ENCODE peak calls at places on chromosome 7, in five cellular contexts. One of them, this sample, is unnamed.

GRCh38 chr7:155804431-155804831 is 7.8 kb downstream of the SHH start:
- DNase-seq in IMR-90: no peak
- DNase-seq in fibroblast of lung: no peak
- DNase-seq in tibial artery: no peak
- DNase-seq in AG04450: no peak
- DNase-seq in this sample: no peak

GRCh38 chr7:19009241-19009935 is 108.0 kb downstream of the TWIST1 start:
- DNase-seq in IMR-90: peak
- DNase-seq in AG04450: no peak
- DNase-seq in fibroblast of lung: peak
- DNase-seq in tibial artery: no peak
- DNase-seq in this sample: no peak

GRCh38 chr7:22430457-22430856 is 69.5 kb downstream of the STEAP1B start:
- DNase-seq in tibial artery: no peak
- DNase-seq in fibroblast of lung: peak
- DNase-seq in AG04450: peak
- DNase-seq in IMR-90: peak
- DNase-seq in this sample: no peak

GRCh38 chr7:41880107-41880506 is 177.2 kb upstream of the INHBA start:
- DNase-seq in tibial artery: no peak
- DNase-seq in IMR-90: peak
- DNase-seq in AG04450: no peak
- DNase-seq in fibroblast of lung: peak
- DNase-seq in this sample: no peak

GRCh38 chr7:41567350-41568114 is 135.4 kb downstream of the INHBA start:
- DNase-seq in tibial artery: no peak
- DNase-seq in AG04450: peak
- DNase-seq in IMR-90: peak
- DNase-seq in fibroblast of lung: peak
- DNase-seq in this sample: no peak

GRCh38 chr7:94444808-94445207 is 50.1 kb downstream of the COL1A2 start:
- DNase-seq in tibial artery: no peak
- DNase-seq in IMR-90: no peak
- DNase-seq in AG04450: no peak
- DNase-seq in fibroblast of lung: no peak
- DNase-seq in this sample: no peak

GRCh38 chr7:112272921-112273561 is 66.5 kb downstream of the ZNF277 start:
- DNase-seq in fibroblast of lung: no peak
- DNase-seq in IMR-90: no peak
- DNase-seq in AG04450: no peak
- DNase-seq in tibial artery: no peak
- DNase-seq in this sample: no peak

GRCh38 chr7:140674899-140675701 is 2.4 kb downstream of the ADCK2 start:
- DNase-seq in tibial artery: peak
- DNase-seq in fibroblast of lung: peak
- DNase-seq in AG04450: no peak
- DNase-seq in IMR-90: peak
- DNase-seq in this sample: peak

GRCh38 chr7:16420649-16421332 is 547 bp downstream of the CRPPA start:
- DNase-seq in AG04450: peak
- DNase-seq in IMR-90: peak
- DNase-seq in fibroblast of lung: peak
- DNase-seq in tibial artery: peak
- DNase-seq in this sample: peak

GRCh38 chr7:128915841-128916642 is 5.5 kb upstream of the KCP start:
- DNase-seq in AG04450: no peak
- DNase-seq in IMR-90: no peak
- DNase-seq in fibroblast of lung: no peak
- DNase-seq in tibial artery: peak
- DNase-seq in this sample: no peak

GRCh38 chr7:30282735-30283134 is 1.7 kb upstream of the ZNRF2 start:
- DNase-seq in tibial artery: no peak
- DNase-seq in IMR-90: no peak
- DNase-seq in AG04450: no peak
- DNase-seq in fibroblast of lung: no peak
- DNase-seq in this sample: no peak

GRCh38 chr7:69276011-69276729 is 322.1 kb upstream of the AUTS2 start:
- DNase-seq in tibial artery: no peak
- DNase-seq in fibroblast of lung: peak
- DNase-seq in AG04450: no peak
- DNase-seq in IMR-90: no peak
- DNase-seq in this sample: no peak

GRCh38 chr7:157501576-157501975 is 164.8 kb downstream of the DNAJB6 start:
- DNase-seq in AG04450: no peak
- DNase-seq in tibial artery: no peak
- DNase-seq in fibroblast of lung: no peak
- DNase-seq in IMR-90: no peak
- DNase-seq in this sample: no peak

GRCh38 chr7:16431646-16432424 is 10.5 kb upstream of the CRPPA start:
- DNase-seq in IMR-90: no peak
- DNase-seq in AG04450: no peak
- DNase-seq in tibial artery: no peak
- DNase-seq in fibroblast of lung: no peak
- DNase-seq in this sample: peak

GRCh38 chr7:104862719-104863118 is 151.3 kb upstream of the KMT2E start:
- DNase-seq in IMR-90: no peak
- DNase-seq in tibial artery: no peak
- DNase-seq in fibroblast of lung: no peak
- DNase-seq in AG04450: no peak
- DNase-seq in this sample: no peak

GRCh38 chr7:54559401-54559800 is 17.2 kb downstream of the VSTM2A start:
- DNase-seq in IMR-90: no peak
- DNase-seq in tibial artery: no peak
- DNase-seq in fibroblast of lung: no peak
- DNase-seq in AG04450: no peak
- DNase-seq in this sample: no peak

GRCh38 chr7:112071856-112072255 is 134.3 kb downstream of the DOCK4 start:
- DNase-seq in IMR-90: peak
- DNase-seq in tibial artery: no peak
- DNase-seq in fibroblast of lung: no peak
- DNase-seq in AG04450: no peak
- DNase-seq in this sample: no peak

GRCh38 chr7:954330-955238 is at the start of gene ADAP1:
- DNase-seq in IMR-90: peak
- DNase-seq in fibroblast of lung: peak
- DNase-seq in AG04450: no peak
- DNase-seq in tibial artery: peak
- DNase-seq in this sample: no peak

GRCh38 chr7:105209870-105210269 is 178.9 kb downstream of the SRPK2 start:
- DNase-seq in AG04450: no peak
- DNase-seq in IMR-90: peak
- DNase-seq in fibroblast of lung: no peak
- DNase-seq in tibial artery: no peak
- DNase-seq in this sample: no peak

GRCh38 chr7:148481147-148481526 is 109.4 kb upstream of the C7orf33 start:
- DNase-seq in fibroblast of lung: no peak
- DNase-seq in AG04450: no peak
- DNase-seq in tibial artery: no peak
- DNase-seq in IMR-90: no peak
- DNase-seq in this sample: no peak

GRCh38 chr7:151631149-151631967 is 111.7 kb upstream of the RHEB start:
- DNase-seq in AG04450: no peak
- DNase-seq in tibial artery: no peak
- DNase-seq in fibroblast of lung: peak
- DNase-seq in IMR-90: no peak
- DNase-seq in this sample: no peak

DNA sequence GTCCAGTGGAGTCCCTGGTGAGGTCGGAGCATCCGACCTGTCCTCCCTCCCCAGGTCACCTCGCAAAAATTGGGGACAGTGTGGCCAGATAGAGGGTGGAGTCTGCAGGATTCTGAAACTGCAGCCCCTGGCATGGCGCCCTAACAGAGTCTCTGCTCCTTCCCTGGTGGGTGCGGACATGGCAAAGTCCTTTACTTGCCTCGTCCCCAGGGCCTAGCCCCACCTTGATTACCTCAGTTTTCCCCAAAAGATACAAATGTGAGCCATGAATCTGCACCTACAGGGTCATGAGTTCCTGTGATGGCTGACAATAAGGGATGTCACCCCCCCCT is 47.7 kb downstream of the NPVF start:
- DNase-seq in tibial artery: no peak
- DNase-seq in fibroblast of lung: no peak
- DNase-seq in AG04450: no peak
- DNase-seq in IMR-90: no peak
- DNase-seq in this sample: no peak
- H3K27ac ChIP-seq in tibial artery: peak
- H3K27ac ChIP-seq in fibroblast of lung: no peak
- H3K27ac ChIP-seq in AG04450: no peak
- H3K27ac ChIP-seq in IMR-90: peak
- H3K27ac ChIP-seq in this sample: peak

DNA sequence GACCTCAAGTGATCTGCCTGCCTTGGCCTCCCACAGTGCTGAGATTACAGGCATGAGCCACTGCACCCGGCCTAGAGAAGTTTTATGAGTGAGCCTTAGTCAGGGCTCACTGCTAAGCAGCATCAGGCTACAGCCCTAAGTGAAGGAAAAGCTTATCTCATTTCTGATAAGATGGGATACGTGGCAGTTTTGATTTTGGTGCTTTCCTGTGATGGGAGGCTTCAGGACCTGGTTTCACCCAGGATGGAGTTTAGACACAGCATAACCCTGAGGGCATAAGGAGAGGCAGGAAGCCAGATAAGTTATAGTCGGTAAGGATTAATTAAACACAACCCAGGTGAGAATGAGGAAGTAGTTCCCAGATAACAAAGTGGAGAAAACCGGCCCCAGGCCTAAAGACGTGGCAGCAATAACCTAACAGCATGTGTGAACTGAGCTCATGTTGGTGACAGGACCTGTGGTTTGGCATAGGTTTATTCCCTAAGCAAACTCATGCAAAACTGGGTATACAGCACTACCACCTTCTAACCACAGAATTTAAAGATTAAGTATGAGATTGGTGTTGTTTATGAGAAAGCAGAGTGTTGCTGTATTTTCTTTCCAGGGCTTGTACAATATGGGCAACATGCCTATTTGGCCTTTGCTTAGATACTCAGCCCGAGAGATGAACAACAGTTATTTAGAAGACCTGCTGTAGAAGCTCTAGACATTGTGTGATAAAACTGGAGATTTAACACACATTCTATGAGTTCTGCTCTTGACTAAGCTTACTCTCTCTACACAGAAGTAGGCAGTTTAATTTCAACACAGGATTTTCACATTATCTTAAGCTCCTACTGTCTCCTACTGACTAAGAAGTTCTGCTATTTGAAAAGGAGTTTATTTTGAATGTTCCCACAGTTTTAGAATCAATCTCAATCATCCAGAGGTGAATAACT is 119.4 kb downstream of the COL28A1 start:
- DNase-seq in AG04450: no peak
- DNase-seq in tibial artery: no peak
- DNase-seq in IMR-90: peak
- DNase-seq in fibroblast of lung: peak
- DNase-seq in this sample: no peak
- H3K27ac ChIP-seq in AG04450: no peak
- H3K27ac ChIP-seq in tibial artery: no peak
- H3K27ac ChIP-seq in IMR-90: no peak
- H3K27ac ChIP-seq in fibroblast of lung: no peak
- H3K27ac ChIP-seq in this sample: no peak

GRCh38 chr7:74343281-74344127 is 54.3 kb downstream of the CLIP2 start:
- DNase-seq in tibial artery: no peak
- DNase-seq in fibroblast of lung: peak
- DNase-seq in AG04450: no peak
- DNase-seq in IMR-90: peak
- DNase-seq in this sample: no peak

GRCh38 chr7:74349621-74350020 is 60.4 kb downstream of the CLIP2 start:
- DNase-seq in fibroblast of lung: no peak
- DNase-seq in IMR-90: no peak
- DNase-seq in AG04450: no peak
- DNase-seq in tibial artery: no peak
- DNase-seq in this sample: no peak

GRCh38 chr7:74344786-74345185 is 55.6 kb downstream of the CLIP2 start:
- DNase-seq in fibroblast of lung: no peak
- DNase-seq in tibial artery: no peak
- DNase-seq in AG04450: no peak
- DNase-seq in IMR-90: no peak
- DNase-seq in this sample: no peak

GRCh38 chr7:74345970-74346369 is 56.8 kb downstream of the CLIP2 start:
- DNase-seq in fibroblast of lung: no peak
- DNase-seq in AG04450: no peak
- DNase-seq in tibial artery: no peak
- DNase-seq in IMR-90: no peak
- DNase-seq in this sample: no peak

DNA sequence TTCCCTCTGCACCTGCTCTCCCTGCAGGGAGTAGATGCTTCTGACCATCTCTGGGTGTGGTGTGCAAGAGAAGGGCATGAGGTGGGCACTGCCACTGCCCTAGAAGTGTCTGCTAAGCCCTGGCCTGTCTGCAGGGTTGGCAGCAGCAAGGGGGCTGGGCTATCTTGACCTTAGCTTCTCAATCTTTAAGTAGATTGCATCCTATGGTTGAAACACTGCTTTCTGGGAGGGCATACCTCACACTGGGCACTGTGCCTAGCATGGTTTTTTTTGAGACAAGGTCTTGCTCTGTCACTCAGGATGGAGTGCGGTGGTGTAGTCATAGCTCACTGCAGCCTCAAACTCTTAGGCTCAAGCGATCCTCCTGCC is 54.9 kb downstream of the CLIP2 start:
- DNase-seq in IMR-90: peak
- DNase-seq in fibroblast of lung: peak
- DNase-seq in AG04450: no peak
- DNase-seq in tibial artery: no peak
- DNase-seq in this sample: no peak
- H3K27ac ChIP-seq in IMR-90: no peak
- H3K27ac ChIP-seq in fibroblast of lung: no peak
- H3K27ac ChIP-seq in AG04450: no peak
- H3K27ac ChIP-seq in tibial artery: no peak
- H3K27ac ChIP-seq in this sample: peak

GRCh38 chr7:135490783-135491182 is 19.1 kb downstream of the CNOT4 start:
- DNase-seq in fibroblast of lung: peak
- DNase-seq in AG04450: no peak
- DNase-seq in IMR-90: peak
- DNase-seq in tibial artery: no peak
- DNase-seq in this sample: no peak

GRCh38 chr7:135481600-135481979 is 28.3 kb downstream of the CNOT4 start:
- DNase-seq in AG04450: no peak
- DNase-seq in fibroblast of lung: no peak
- DNase-seq in IMR-90: no peak
- DNase-seq in tibial artery: no peak
- DNase-seq in this sample: no peak

GRCh38 chr7:135480966-135481599 is 28.8 kb downstream of the CNOT4 start:
- DNase-seq in fibroblast of lung: no peak
- DNase-seq in IMR-90: no peak
- DNase-seq in AG04450: no peak
- DNase-seq in tibial artery: no peak
- DNase-seq in this sample: no peak

GRCh38 chr7:135492151-135492550 is 17.8 kb downstream of the CNOT4 start:
- DNase-seq in fibroblast of lung: no peak
- DNase-seq in AG04450: no peak
- DNase-seq in tibial artery: no peak
- DNase-seq in IMR-90: no peak
- DNase-seq in this sample: no peak

DNA sequence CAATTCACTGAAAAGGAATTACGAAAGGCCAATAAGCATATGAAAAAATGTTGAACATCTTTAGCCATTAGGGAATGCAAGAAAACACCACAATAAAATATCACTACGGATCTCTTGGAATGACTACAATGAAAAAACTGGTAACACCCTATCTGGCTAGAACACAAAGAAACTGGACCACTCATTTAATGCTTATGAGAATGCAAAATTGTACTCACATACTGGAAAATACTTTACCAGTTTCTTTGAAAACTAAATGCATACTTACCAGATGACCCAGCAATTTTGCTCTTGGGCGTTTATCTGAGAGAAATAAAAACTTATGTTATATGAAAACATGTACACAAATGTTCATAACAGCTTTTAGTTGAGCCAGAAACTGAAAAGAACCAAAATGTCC is 23.6 kb downstream of the CNOT4 start:
- DNase-seq in tibial artery: no peak
- DNase-seq in IMR-90: peak
- DNase-seq in AG04450: no peak
- DNase-seq in fibroblast of lung: peak
- DNase-seq in this sample: no peak
- H3K27ac ChIP-seq in tibial artery: no peak
- H3K27ac ChIP-seq in IMR-90: no peak
- H3K27ac ChIP-seq in AG04450: no peak
- H3K27ac ChIP-seq in fibroblast of lung: peak
- H3K27ac ChIP-seq in this sample: no peak

This sample was measured in substantia nigra.